ENCODE peak calls at places on chromosomes 12 and 14, in eight cellular contexts. K is CD4-positive, alpha-beta memory T cell; Z is LNCaP clone FGC; G is colonic mucosa; W is thyroid gland; Y is nucleus accumbens; S is A549; U is cardiac muscle cell. L is an unnamed sample.

GRCh38 chr14:99860219-99860618 is 67.0 kb downstream of the EML1 start:
- DNase-seq in K (no peak), Z (no peak), G (no peak), W (no peak), Y (no peak), S (no peak), U (no peak), L (no peak)

GRCh38 chr12:40010899-40011774 is 94.7 kb downstream of the SLC2A13 start:
- DNase-seq in K (peak), Z (no peak), G (peak), W (peak), Y (peak), S (peak), U (peak), L (peak)

GRCh38 chr14:93994919-93995682 is 2.0 kb upstream of the CCDC197 start:
- DNase-seq in K (no peak), Z (no peak), G (no peak), W (no peak), Y (no peak), S (peak), U (peak), L (peak)

GRCh38 chr14:38197001-38197760 is 10.5 kb upstream of the SSTR1 start:
- DNase-seq in K (peak), Z (no peak), G (no peak), W (no peak), Y (no peak), S (no peak), U (no peak), L (no peak)

GRCh38 chr12:87687362-87687761 is 341.8 kb downstream of the C12orf50 start:
- DNase-seq in K (no peak), Z (no peak), G (no peak), W (peak), Y (no peak), S (peak), U (peak), L (peak)

GRCh38 chr12:64088431-64089349 is 133.4 kb downstream of the KICS2 start:
- DNase-seq in K (no peak), Z (no peak), G (peak), W (peak), Y (no peak), S (peak), U (peak), L (peak)

GRCh38 chr14:68856572-68856971 is 63.7 kb upstream of the ZFP36L1 start:
- DNase-seq in K (no peak), Z (no peak), G (no peak), W (no peak), Y (no peak), S (no peak), U (no peak), L (no peak)

GRCh38 chr14:68653108-68653507 is 139.8 kb downstream of the ZFP36L1 start:
- DNase-seq in K (no peak), Z (no peak), G (peak), W (no peak), Y (no peak), S (no peak), U (no peak), L (no peak)

L was measured in Calu3.